ENCODE peak calls at places on chromosomes 16 and 17, in ten cellular contexts. X is HFF-Myc; F is caudate nucleus; B is psoas muscle; G is endothelial cell of umbilical vein; U is kidney tubule cell; C is COR-L47; O is colonic mucosa; P is coronary artery; S is stimulated activated CD4-positive, alpha-beta T cell treated with anti-CD3 and anti-CD28 coated beads, Interleukin-1b, Interleukin-23, amount 100 ng/mL, for 1 hour. I is an unnamed sample.

GRCh38 chr17:40905370-40905769 is 20.3 kb upstream of the KRT20 start:
- DNase-seq in F (no peak), X (no peak), O (no peak), P (no peak), G (no peak), B (no peak), S (no peak), C (no peak), U (no peak), I (no peak)

GRCh38 chr16:693766-694165 is 3.6 kb upstream of the WDR24 start:
- DNase-seq in O (no peak), S (no peak), C (no peak), G (no peak), U (no peak), F (no peak), B (no peak), P (no peak), X (no peak), I (no peak)

GRCh38 chr17:45371414-45372324 is 54.8 kb upstream of the MAP3K14 start:
- DNase-seq in B (peak), O (peak), U (peak), C (peak), F (no peak), S (no peak), X (peak), P (peak), G (peak), I (peak)

GRCh38 chr17:78116411-78116810 is 12.1 kb downstream of the TMC6 start:
- DNase-seq in X (no peak), B (peak), F (no peak), P (no peak), S (no peak), O (no peak), G (no peak), C (no peak), U (no peak), I (no peak)

GRCh38 chr17:67290994-67291362 is 46.0 kb upstream of the HELZ start:
- DNase-seq in O (no peak), S (no peak), X (no peak), U (no peak), B (peak), G (no peak), F (no peak), C (no peak), P (no peak), I (no peak)

GRCh38 chr16:84753412-84754325 is 53.9 kb downstream of the USP10 start:
- DNase-seq in S (no peak), P (no peak), F (no peak), B (no peak), X (no peak), G (no peak), U (no peak), C (no peak), O (no peak), I (no peak)

GRCh38 chr16:12211870-12212690 is 235.5 kb downstream of the SNX29 start:
- DNase-seq in U (peak), P (no peak), S (no peak), F (no peak), G (no peak), X (no peak), C (no peak), O (no peak), B (no peak), I (no peak)

GRCh38 chr17:2931901-2932300 is 131.5 kb downstream of the OR1D5 start:
- DNase-seq in F (no peak), S (no peak), O (no peak), X (no peak), B (no peak), U (no peak), P (no peak), G (no peak), C (no peak), I (no peak)

GRCh38 chr17:36705651-36706436 is 104.5 kb downstream of the MRM1 start:
- DNase-seq in B (no peak), C (peak), U (peak), F (no peak), P (no peak), G (peak), O (peak), X (peak), S (no peak), I (no peak)

GRCh38 chr17:67628580-67629013 is 89.1 kb upstream of the NOL11 start:
- DNase-seq in P (no peak), U (peak), O (no peak), B (no peak), F (no peak), C (no peak), S (no peak), X (no peak), G (no peak), I (no peak)

GRCh38 chr17:82740906-82741759 is 5.7 kb downstream of the FN3K start:
- DNase-seq in S (no peak), F (no peak), X (no peak), C (peak), B (peak), G (no peak), P (no peak), U (no peak), O (no peak), I (no peak)

GRCh38 chr17:1197781-1198490 is 18.2 kb upstream of the ABR start:
- DNase-seq in C (no peak), O (peak), X (no peak), U (no peak), G (no peak), P (no peak), B (peak), F (peak), S (no peak), I (no peak)

GRCh38 chr16:49854227-49855203 is 1.4 kb downstream of the ZNF423 start:
- DNase-seq in B (peak), S (no peak), U (peak), X (no peak), F (no peak), C (no peak), G (peak), O (peak), P (no peak), I (no peak)

GRCh38 chr17:73397278-73397826 is 85.6 kb upstream of the CDC42EP4 start:
- DNase-seq in S (no peak), X (no peak), B (no peak), C (no peak), F (no peak), O (no peak), G (no peak), U (no peak), P (no peak), I (no peak)

GRCh38 chr17:32495347-32496253 is 8.8 kb downstream of the CDK5R1 start:
- DNase-seq in U (peak), O (no peak), F (peak), S (no peak), B (peak), P (no peak), C (no peak), X (no peak), G (peak), I (no peak)

GRCh38 chr16:57732011-57732410 is 3.6 kb upstream of the KATNB1 start:
- DNase-seq in F (no peak), O (no peak), U (no peak), B (no peak), G (no peak), C (no peak), S (no peak), P (no peak), X (no peak), I (no peak)

GRCh38 chr16:31700530-31701388 is 172.8 kb upstream of the ZNF267 start:
- DNase-seq in F (peak), X (no peak), B (peak), U (peak), O (peak), C (no peak), G (no peak), S (peak), P (no peak), I (no peak)

GRCh38 chr17:28053044-28053670 is 10.7 kb downstream of the NLK start:
- DNase-seq in X (no peak), G (no peak), S (no peak), B (no peak), P (no peak), C (no peak), U (peak), O (no peak), F (no peak), I (no peak)

GRCh38 chr16:30551781-30552180 is 6.4 kb downstream of the ZNF764 start:
- DNase-seq in X (no peak), P (no peak), S (no peak), U (no peak), B (no peak), C (no peak), O (no peak), G (no peak), F (no peak), I (no peak)

GRCh38 chr16:61237804-61238485 is 798.3 kb downstream of the CDH8 start:
- DNase-seq in P (no peak), O (no peak), U (no peak), F (no peak), B (no peak), S (no peak), C (no peak), X (no peak), G (no peak), I (no peak)

GRCh38 chr17:3035256-3035967 is 28.0 kb downstream of the OR1D5 start:
- DNase-seq in U (no peak), P (peak), O (no peak), C (no peak), F (no peak), B (no peak), S (no peak), G (no peak), X (no peak), I (peak)

GRCh38 chr16:45454-45853 is 8.0 kb downstream of the POLR3K start:
- DNase-seq in X (no peak), U (no peak), P (no peak), G (no peak), B (no peak), F (no peak), S (no peak), C (no peak), O (no peak), I (peak)

GRCh38 chr17:7432296-7432695 is 2.9 kb upstream of the TMEM102 start:
- DNase-seq in B (no peak), U (no peak), X (no peak), O (no peak), C (no peak), G (no peak), F (no peak), S (no peak), P (no peak), I (no peak)

GRCh38 chr17:3891626-3892094 is 1.2 kb downstream of the CAMKK1 start:
- DNase-seq in C (no peak), B (no peak), F (no peak), U (peak), O (no peak), P (no peak), S (no peak), X (no peak), G (no peak), I (no peak)

GRCh38 chr17:42518755-42519545 is 17.1 kb upstream of the NAGLU start:
- DNase-seq in O (peak), F (no peak), B (no peak), P (peak), C (peak), X (no peak), G (peak), U (peak), S (no peak), I (no peak)

GRCh38 chr17:3213587-3213986 is 6.1 kb downstream of the OR1A1 start:
- DNase-seq in B (no peak), F (no peak), G (no peak), C (no peak), S (no peak), X (no peak), O (no peak), P (no peak), U (no peak), I (no peak)

GRCh38 chr16:56094231-56094630 is 97.1 kb upstream of the GNAO1 start:
- DNase-seq in B (no peak), F (no peak), P (no peak), X (no peak), G (no peak), O (no peak), U (no peak), S (no peak), C (no peak), I (no peak)

GRCh38 chr17:40862985-40863733 is 3.9 kb downstream of the KRT12 start:
- DNase-seq in U (no peak), F (no peak), X (no peak), O (no peak), B (no peak), C (no peak), S (no peak), P (no peak), G (peak), I (no peak)

I was measured in mesenteric fat pad.